ENCODE peak calls at places on chromosomes 7 and 10, in seven cellular contexts. One of them, this sample, is unnamed.

GRCh38 chr7:98866341-98866740 is 3.5 kb downstream of the TMEM130 start:
- DNase-seq in Right ventricle myocardium superior: no peak
- DNase-seq in stimulated activated CD8-positive, alpha-beta memory T cell treated with anti-CD3 and anti-CD28 coated beads, Interleukin-15, amount 100 ng/mL, for 24 hours: no peak
- DNase-seq in cortex of kidney: no peak
- DNase-seq in iPS-NIHi11: no peak
- DNase-seq in trophoblast cell: no peak
- DNase-seq in neural crest cell: no peak
- DNase-seq in this sample: no peak

GRCh38 chr7:70586822-70587221 is 545.1 kb upstream of the GALNT17 start:
- DNase-seq in Right ventricle myocardium superior: no peak
- DNase-seq in neural crest cell: no peak
- DNase-seq in stimulated activated CD8-positive, alpha-beta memory T cell treated with anti-CD3 and anti-CD28 coated beads, Interleukin-15, amount 100 ng/mL, for 24 hours: no peak
- DNase-seq in cortex of kidney: no peak
- DNase-seq in trophoblast cell: peak; percentile 33
- DNase-seq in iPS-NIHi11: no peak
- DNase-seq in this sample: no peak

GRCh38 chr7:92244803-92245486 is 769 bp downstream of the KRIT1 start:
- DNase-seq in neural crest cell: no peak
- DNase-seq in trophoblast cell: no peak
- DNase-seq in cortex of kidney: no peak
- DNase-seq in stimulated activated CD8-positive, alpha-beta memory T cell treated with anti-CD3 and anti-CD28 coated beads, Interleukin-15, amount 100 ng/mL, for 24 hours: no peak
- DNase-seq in Right ventricle myocardium superior: no peak
- DNase-seq in iPS-NIHi11: no peak
- DNase-seq in this sample: no peak

GRCh38 chr10:114026189-114027040 is 17.3 kb upstream of the ADRB1 start:
- DNase-seq in Right ventricle myocardium superior: no peak
- DNase-seq in iPS-NIHi11: no peak
- DNase-seq in cortex of kidney: no peak
- DNase-seq in neural crest cell: no peak
- DNase-seq in stimulated activated CD8-positive, alpha-beta memory T cell treated with anti-CD3 and anti-CD28 coated beads, Interleukin-15, amount 100 ng/mL, for 24 hours: no peak
- DNase-seq in trophoblast cell: no peak
- DNase-seq in this sample: no peak

GRCh38 chr7:34108150-34108549 is 202.8 kb downstream of the BMPER start:
- DNase-seq in iPS-NIHi11: no peak
- DNase-seq in stimulated activated CD8-positive, alpha-beta memory T cell treated with anti-CD3 and anti-CD28 coated beads, Interleukin-15, amount 100 ng/mL, for 24 hours: no peak
- DNase-seq in cortex of kidney: no peak
- DNase-seq in trophoblast cell: peak; percentile 89
- DNase-seq in Right ventricle myocardium superior: no peak
- DNase-seq in neural crest cell: no peak
- DNase-seq in this sample: no peak

GRCh38 chr10:86840498-86840897 is 84.1 kb downstream of the BMPR1A start:
- DNase-seq in Right ventricle myocardium superior: no peak
- DNase-seq in cortex of kidney: no peak
- DNase-seq in neural crest cell: no peak
- DNase-seq in trophoblast cell: no peak
- DNase-seq in stimulated activated CD8-positive, alpha-beta memory T cell treated with anti-CD3 and anti-CD28 coated beads, Interleukin-15, amount 100 ng/mL, for 24 hours: no peak
- DNase-seq in iPS-NIHi11: no peak
- DNase-seq in this sample: no peak

GRCh38 chr10:93758510-93758885 is 762 bp downstream of the LGI1 start:
- DNase-seq in neural crest cell: no peak
- DNase-seq in iPS-NIHi11: no peak
- DNase-seq in cortex of kidney: no peak
- DNase-seq in stimulated activated CD8-positive, alpha-beta memory T cell treated with anti-CD3 and anti-CD28 coated beads, Interleukin-15, amount 100 ng/mL, for 24 hours: no peak
- DNase-seq in Right ventricle myocardium superior: no peak
- DNase-seq in trophoblast cell: no peak
- DNase-seq in this sample: no peak

GRCh38 chr10:4512557-4513286 is 313.3 kb upstream of the AKR1E2 start:
- DNase-seq in iPS-NIHi11: peak; percentile 50
- DNase-seq in neural crest cell: no peak
- DNase-seq in Right ventricle myocardium superior: peak; percentile 68
- DNase-seq in trophoblast cell: peak; percentile 17
- DNase-seq in stimulated activated CD8-positive, alpha-beta memory T cell treated with anti-CD3 and anti-CD28 coated beads, Interleukin-15, amount 100 ng/mL, for 24 hours: no peak
- DNase-seq in cortex of kidney: no peak
- DNase-seq in this sample: no peak

GRCh38 chr10:70676511-70676910 is 4.2 kb downstream of the ADAMTS14 start:
- DNase-seq in Right ventricle myocardium superior: no peak
- DNase-seq in cortex of kidney: no peak
- DNase-seq in stimulated activated CD8-positive, alpha-beta memory T cell treated with anti-CD3 and anti-CD28 coated beads, Interleukin-15, amount 100 ng/mL, for 24 hours: no peak
- DNase-seq in iPS-NIHi11: no peak
- DNase-seq in trophoblast cell: no peak
- DNase-seq in neural crest cell: no peak
- DNase-seq in this sample: no peak

GRCh38 chr7:120709931-120710330 is 148.0 kb downstream of the TSPAN12 start:
- DNase-seq in iPS-NIHi11: no peak
- DNase-seq in neural crest cell: no peak
- DNase-seq in Right ventricle myocardium superior: no peak
- DNase-seq in trophoblast cell: no peak
- DNase-seq in cortex of kidney: no peak
- DNase-seq in stimulated activated CD8-positive, alpha-beta memory T cell treated with anti-CD3 and anti-CD28 coated beads, Interleukin-15, amount 100 ng/mL, for 24 hours: no peak
- DNase-seq in this sample: no peak

GRCh38 chr10:128860574-128860973 is 606.5 kb upstream of the MGMT start:
- DNase-seq in trophoblast cell: no peak
- DNase-seq in cortex of kidney: no peak
- DNase-seq in stimulated activated CD8-positive, alpha-beta memory T cell treated with anti-CD3 and anti-CD28 coated beads, Interleukin-15, amount 100 ng/mL, for 24 hours: no peak
- DNase-seq in neural crest cell: no peak
- DNase-seq in Right ventricle myocardium superior: no peak
- DNase-seq in iPS-NIHi11: no peak
- DNase-seq in this sample: no peak

GRCh38 chr7:1665721-1666250 is 4.3 kb upstream of the ELFN1 start:
- DNase-seq in trophoblast cell: no peak
- DNase-seq in iPS-NIHi11: peak; percentile 64
- DNase-seq in cortex of kidney: no peak
- DNase-seq in neural crest cell: no peak
- DNase-seq in Right ventricle myocardium superior: peak; percentile 66
- DNase-seq in stimulated activated CD8-positive, alpha-beta memory T cell treated with anti-CD3 and anti-CD28 coated beads, Interleukin-15, amount 100 ng/mL, for 24 hours: no peak
- DNase-seq in this sample: no peak

GRCh38 chr10:133131053-133131452 is 29.0 kb upstream of the KNDC1 start:
- DNase-seq in trophoblast cell: no peak
- DNase-seq in stimulated activated CD8-positive, alpha-beta memory T cell treated with anti-CD3 and anti-CD28 coated beads, Interleukin-15, amount 100 ng/mL, for 24 hours: no peak
- DNase-seq in neural crest cell: no peak
- DNase-seq in Right ventricle myocardium superior: no peak
- DNase-seq in iPS-NIHi11: no peak
- DNase-seq in cortex of kidney: no peak
- DNase-seq in this sample: no peak

GRCh38 chr10:74213571-74214162 is 62.6 kb downstream of the ADK start:
- DNase-seq in stimulated activated CD8-positive, alpha-beta memory T cell treated with anti-CD3 and anti-CD28 coated beads, Interleukin-15, amount 100 ng/mL, for 24 hours: no peak
- DNase-seq in neural crest cell: no peak
- DNase-seq in iPS-NIHi11: peak; percentile 56
- DNase-seq in cortex of kidney: no peak
- DNase-seq in trophoblast cell: peak; percentile 2
- DNase-seq in Right ventricle myocardium superior: peak; percentile 47
- DNase-seq in this sample: no peak

GRCh38 chr7:1920266-1920681 is 250.2 kb downstream of the ELFN1 start:
- DNase-seq in neural crest cell: no peak
- DNase-seq in trophoblast cell: no peak
- DNase-seq in iPS-NIHi11: no peak
- DNase-seq in cortex of kidney: no peak
- DNase-seq in Right ventricle myocardium superior: peak; percentile 45
- DNase-seq in stimulated activated CD8-positive, alpha-beta memory T cell treated with anti-CD3 and anti-CD28 coated beads, Interleukin-15, amount 100 ng/mL, for 24 hours: no peak
- DNase-seq in this sample: no peak

GRCh38 chr10:119209050-119209735 is 1.8 kb downstream of the GRK5 start:
- DNase-seq in iPS-NIHi11: peak; percentile 71
- DNase-seq in stimulated activated CD8-positive, alpha-beta memory T cell treated with anti-CD3 and anti-CD28 coated beads, Interleukin-15, amount 100 ng/mL, for 24 hours: peak; percentile 32
- DNase-seq in cortex of kidney: no peak
- DNase-seq in trophoblast cell: peak; percentile 47
- DNase-seq in neural crest cell: peak; percentile 73
- DNase-seq in Right ventricle myocardium superior: peak; percentile 78
- DNase-seq in this sample: no peak

GRCh38 chr7:12715372-12716133 is 28.1 kb downstream of the ARL4A start:
- DNase-seq in trophoblast cell: peak; percentile 6
- DNase-seq in stimulated activated CD8-positive, alpha-beta memory T cell treated with anti-CD3 and anti-CD28 coated beads, Interleukin-15, amount 100 ng/mL, for 24 hours: no peak
- DNase-seq in cortex of kidney: no peak
- DNase-seq in iPS-NIHi11: peak; percentile 66
- DNase-seq in neural crest cell: peak; percentile 40
- DNase-seq in Right ventricle myocardium superior: peak; percentile 76
- DNase-seq in this sample: peak; percentile 12

GRCh38 chr7:32140540-32140939 is 70.3 kb upstream of the PDE1C start:
- DNase-seq in trophoblast cell: no peak
- DNase-seq in iPS-NIHi11: no peak
- DNase-seq in stimulated activated CD8-positive, alpha-beta memory T cell treated with anti-CD3 and anti-CD28 coated beads, Interleukin-15, amount 100 ng/mL, for 24 hours: no peak
- DNase-seq in neural crest cell: no peak
- DNase-seq in Right ventricle myocardium superior: no peak
- DNase-seq in cortex of kidney: no peak
- DNase-seq in this sample: no peak

GRCh38 chr10:97540669-97541500 is 31.7 kb upstream of the ANKRD2 start:
- DNase-seq in stimulated activated CD8-positive, alpha-beta memory T cell treated with anti-CD3 and anti-CD28 coated beads, Interleukin-15, amount 100 ng/mL, for 24 hours: no peak
- DNase-seq in neural crest cell: no peak
- DNase-seq in cortex of kidney: no peak
- DNase-seq in Right ventricle myocardium superior: no peak
- DNase-seq in trophoblast cell: peak; percentile 79
- DNase-seq in iPS-NIHi11: no peak
- DNase-seq in this sample: no peak

GRCh38 chr10:127013251-127013656 is 108.0 kb downstream of the DOCK1 start:
- DNase-seq in neural crest cell: no peak
- DNase-seq in stimulated activated CD8-positive, alpha-beta memory T cell treated with anti-CD3 and anti-CD28 coated beads, Interleukin-15, amount 100 ng/mL, for 24 hours: no peak
- DNase-seq in cortex of kidney: no peak
- DNase-seq in Right ventricle myocardium superior: peak; percentile 54
- DNase-seq in trophoblast cell: no peak
- DNase-seq in iPS-NIHi11: no peak
- DNase-seq in this sample: no peak

GRCh38 chr10:91613411-91614253 is 19.2 kb downstream of the PPP1R3C start:
- DNase-seq in trophoblast cell: peak; percentile 63
- DNase-seq in iPS-NIHi11: no peak
- DNase-seq in neural crest cell: no peak
- DNase-seq in cortex of kidney: no peak
- DNase-seq in stimulated activated CD8-positive, alpha-beta memory T cell treated with anti-CD3 and anti-CD28 coated beads, Interleukin-15, amount 100 ng/mL, for 24 hours: no peak
- DNase-seq in Right ventricle myocardium superior: no peak
- DNase-seq in this sample: no peak

GRCh38 chr10:22010973-22011408 is 7.5 kb upstream of the DNAJC1 start:
- DNase-seq in iPS-NIHi11: no peak
- DNase-seq in Right ventricle myocardium superior: no peak
- DNase-seq in cortex of kidney: no peak
- DNase-seq in neural crest cell: no peak
- DNase-seq in stimulated activated CD8-positive, alpha-beta memory T cell treated with anti-CD3 and anti-CD28 coated beads, Interleukin-15, amount 100 ng/mL, for 24 hours: no peak
- DNase-seq in trophoblast cell: no peak
- DNase-seq in this sample: no peak

GRCh38 chr7:77258014-77258413 is 58.4 kb upstream of the FGL2 start:
- DNase-seq in neural crest cell: no peak
- DNase-seq in iPS-NIHi11: no peak
- DNase-seq in cortex of kidney: no peak
- DNase-seq in Right ventricle myocardium superior: no peak
- DNase-seq in stimulated activated CD8-positive, alpha-beta memory T cell treated with anti-CD3 and anti-CD28 coated beads, Interleukin-15, amount 100 ng/mL, for 24 hours: no peak
- DNase-seq in trophoblast cell: no peak
- DNase-seq in this sample: no peak

GRCh38 chr7:50584386-50584785 is 19.2 kb upstream of the DDC start:
- DNase-seq in stimulated activated CD8-positive, alpha-beta memory T cell treated with anti-CD3 and anti-CD28 coated beads, Interleukin-15, amount 100 ng/mL, for 24 hours: no peak
- DNase-seq in cortex of kidney: no peak
- DNase-seq in iPS-NIHi11: no peak
- DNase-seq in trophoblast cell: no peak
- DNase-seq in neural crest cell: no peak
- DNase-seq in Right ventricle myocardium superior: no peak
- DNase-seq in this sample: no peak

This sample was measured in activated CD8-positive, alpha-beta memory T cell treated with anti-CD3 and anti-CD28 coated beads for 48 hours.